ENCODE peak calls at places on chromosomes 13 and 19, in four cellular contexts. B, Q, V and X are unnamed samples.

GRCh38 chr19:38980583-38981374 is 5.2 kb upstream of the FBXO17 start:
- DNase-seq in B (no peak), Q (no peak), V (no peak), X (no peak)

GRCh38 chr19:17385878-17386611 is 8.0 kb downstream of the CCDC194 start:
- DNase-seq in B (peak; percentile 68), Q (peak; percentile 78), V (no peak), X (peak; percentile 77)

GRCh38 chr13:90752070-90752469 is 595.4 kb upstream of the MIR17HG start:
- DNase-seq in B (no peak), Q (no peak), V (no peak), X (no peak)

GRCh38 chr19:18431351-18432197 is 6.4 kb downstream of the ISYNA1 start:
- DNase-seq in B (no peak), Q (no peak), V (no peak), X (no peak)

GRCh38 chr19:31261019-31261595 is 88.1 kb downstream of the TSHZ3 start:
- DNase-seq in B (no peak), Q (no peak), V (no peak), X (no peak)

GRCh38 chr19:30223866-30224688 is 148.1 kb upstream of the ZNF536 start:
- DNase-seq in B (no peak), Q (no peak), V (no peak), X (no peak)

GRCh38 chr13:69935043-69935442 is 172.6 kb upstream of the ATXN8OS start:
- DNase-seq in B (no peak), Q (no peak), V (peak; percentile 1), X (no peak)

GRCh38 chr13:101785858-101786257 is 333.4 kb downstream of the ITGBL1 start:
- DNase-seq in B (no peak), Q (peak; percentile 43), V (peak; percentile 32), X (no peak)

GRCh38 chr13:23462815-23463559 is 29.5 kb upstream of the SACS start:
- DNase-seq in B (no peak), Q (no peak), V (no peak), X (no peak)

GRCh38 chr13:92487238-92487637 is 739.4 kb upstream of the GPC6 start:
- DNase-seq in B (no peak), Q (no peak), V (no peak), X (no peak)
- H3K36me3 ChIP-seq in B (no peaks in the 10 kb centered on the region), Q (no peaks in the 10 kb centered on the region), V (no peaks in the 10 kb centered on the region), X (no peaks in the 10 kb centered on the region)

DNA sequence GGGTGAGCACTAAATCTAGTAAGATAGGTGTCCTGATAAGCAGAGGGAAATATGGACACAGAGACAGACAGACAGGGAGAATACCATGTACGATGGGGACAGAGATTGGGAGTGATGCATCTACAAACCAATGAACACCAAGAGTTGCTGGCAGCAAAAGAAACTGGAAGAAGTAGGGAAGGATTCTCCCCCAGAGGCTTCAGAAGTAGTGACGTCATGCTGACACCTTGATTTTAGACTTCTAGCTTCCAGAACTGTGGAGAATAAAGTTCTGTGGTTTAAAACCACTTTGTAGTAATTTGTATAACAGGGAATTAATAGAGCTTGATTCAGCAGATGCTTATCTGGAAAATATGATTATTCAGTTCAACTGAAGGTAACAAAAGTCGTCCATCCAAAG is 66.1 kb downstream of the SLC10A2 start:
- DNase-seq in B (no peak), Q (no peak), V (no peak), X (no peak)
- H3K4me1 ChIP-seq in B (no peaks in the 10 kb centered on the region), Q (peaks cover 21% of the 10 kb centered on the region), V (no peaks in the 10 kb centered on the region), X (no peaks in the 10 kb centered on the region)

DNA sequence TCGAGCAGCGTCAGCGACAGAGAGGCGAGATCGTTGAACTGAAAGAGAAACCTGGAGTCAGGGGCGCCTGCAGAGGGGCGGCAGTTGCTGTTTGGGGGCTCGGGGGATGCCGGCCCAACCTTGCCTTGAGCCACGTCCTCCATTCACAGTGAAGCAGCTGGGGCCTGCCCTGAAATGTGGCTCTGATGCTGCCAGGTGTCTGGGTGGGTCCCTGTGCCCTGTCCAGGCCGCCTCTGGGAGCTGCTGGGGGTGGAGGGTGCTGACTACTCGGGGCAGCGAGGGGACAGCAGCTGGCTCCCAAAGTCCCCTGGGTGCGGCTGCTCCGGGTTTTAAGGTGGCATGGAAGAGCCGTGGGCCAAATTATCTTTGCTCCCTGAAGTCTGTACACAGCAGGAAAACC is 17.7 kb upstream of the RANBP3 start:
- DNase-seq in B (no peak), Q (no peak), V (no peak), X (no peak)
- TF ChIP-seq CTCF in B (no peak), Q (no peak), V (no peak), X (no peak)

GRCh38 chr19:36082916-36083315 is 28.0 kb upstream of the OVOL3 start:
- DNase-seq in B (no peak), Q (no peak), V (no peak), X (no peak)
- H3K36me3 ChIP-seq in B (no peaks in the 10 kb centered on the region), Q (no peaks in the 10 kb centered on the region), V (peaks cover 5% of the 10 kb centered on the region), X (no peaks in the 10 kb centered on the region)

GRCh38 chr13:50679321-50679720 is 164.2 kb downstream of the DLEU7 start:
- DNase-seq in B (no peak), Q (no peak), V (no peak), X (no peak)

GRCh38 chr13:50672025-50672424 is 171.5 kb downstream of the DLEU7 start:
- DNase-seq in B (no peak), Q (peak; percentile 52), V (peak; percentile 30), X (no peak)

GRCh38 chr13:50678464-50679162 is 164.9 kb downstream of the DLEU7 start:
- DNase-seq in B (no peak), Q (no peak), V (peak; percentile 85), X (no peak)

GRCh38 chr13:50677687-50678463 is 165.6 kb downstream of the DLEU7 start:
- DNase-seq in B (no peak), Q (no peak), V (peak; percentile 47), X (no peak)

DNA sequence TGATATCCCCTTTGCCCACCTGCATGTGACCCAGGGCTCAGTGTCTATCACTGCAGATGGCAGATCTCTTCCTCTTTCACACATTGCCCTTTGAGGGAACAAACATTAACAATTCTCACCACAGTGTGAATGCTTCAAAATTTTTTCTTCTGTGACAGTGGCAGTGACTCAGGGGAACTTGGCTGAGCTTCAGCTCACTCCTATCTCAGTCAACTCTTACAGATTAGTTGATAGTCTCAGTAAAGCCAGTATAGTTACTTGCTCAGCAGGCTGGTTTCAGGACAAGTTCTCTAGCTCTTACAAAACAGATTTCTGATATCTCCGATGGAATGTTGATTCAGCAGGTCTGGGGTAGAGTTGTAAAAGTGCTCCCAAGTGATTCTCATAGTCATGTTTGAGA is 166.9 kb downstream of the DLEU7 start:
- DNase-seq in B (no peak), Q (peak; percentile 47), V (peak; percentile 50), X (no peak)
- H3K4me1 ChIP-seq in B (no peaks in the 10 kb centered on the region), Q (peaks cover 28% of the 10 kb centered on the region), V (peaks cover 44% of the 10 kb centered on the region), X (no peaks in the 10 kb centered on the region)

GRCh38 chr19:55638864-55639359 is 1.9 kb upstream of the ZNF580 start:
- DNase-seq in B (no peak), Q (no peak), V (no peak), X (peak; percentile 49)
- TF ChIP-seq CTCF in B (peak; percentile 20), Q (peak; percentile 43), V (peak; percentile 37), X (no peak)

DNA sequence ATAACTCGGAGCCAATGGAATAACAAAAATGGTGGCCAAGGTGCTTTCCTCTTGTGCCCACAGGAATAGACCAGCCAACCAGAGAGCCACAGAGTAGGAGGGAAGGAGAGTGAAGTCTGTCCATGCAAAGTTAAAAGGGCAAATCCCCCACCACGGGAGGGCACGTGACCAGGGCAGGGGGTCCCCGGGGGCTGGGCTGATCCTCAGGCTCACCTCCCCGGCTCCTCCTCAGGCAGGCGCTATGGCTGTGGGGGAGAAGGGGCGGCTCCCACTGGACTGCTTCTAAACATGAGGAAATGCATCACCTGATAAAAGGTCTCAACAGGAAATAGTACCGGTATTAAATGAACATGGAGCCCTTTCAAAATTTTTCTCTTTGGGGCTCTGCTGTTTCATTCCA is 73.2 kb upstream of the SLC15A1 start:
- DNase-seq in B (no peak), Q (no peak), V (no peak), X (no peak)
- H3K36me3 ChIP-seq in B (no peaks in the 10 kb centered on the region), Q (no peaks in the 10 kb centered on the region), V (peaks cover 13% of the 10 kb centered on the region), X (no peaks in the 10 kb centered on the region)